ENCODE peak calls at places on chromosomes 4 and X, in eight cellular contexts. M, F, A, X, D, G, I and R are unnamed samples.

GRCh38 chr4:3811621-3812020 is 45.4 kb downstream of the ADRA2C start:
- DNase-seq in M (no peak), F (no peak), A (no peak), X (no peak), D (no peak), G (no peak), I (no peak), R (no peak)

GRCh38 chr4:100095729-100096595 is 94.3 kb downstream of the DDIT4L start:
- DNase-seq in M (peak; percentile 39), F (peak; percentile 84), A (peak; percentile 25), X (peak; percentile 16), D (peak; percentile 78), G (peak; percentile 71), I (peak; percentile 69), R (peak; percentile 32)

GRCh38 chr4:81031389-81032173 is 1.1 kb downstream of the BMP3 start:
- DNase-seq in M (no peak), F (no peak), A (peak; percentile 62), X (peak; percentile 29), D (no peak), G (no peak), I (no peak), R (no peak)

GRCh38 chr4:188624370-188624769 is 485.1 kb downstream of the TRIML1 start:
- DNase-seq in M (no peak), F (no peak), A (no peak), X (no peak), D (no peak), G (no peak), I (no peak), R (no peak)

GRCh38 chr4:1195109-1195671 is 22.8 kb upstream of the SPON2 start:
- DNase-seq in M (no peak), F (peak; percentile 74), A (peak; percentile 31), X (no peak), D (peak; percentile 68), G (no peak), I (no peak), R (no peak)

GRCh38 chr4:159655547-159655946 is 552.7 kb downstream of the RAPGEF2 start:
- DNase-seq in M (no peak), F (no peak), A (no peak), X (no peak), D (no peak), G (no peak), I (peak; percentile 16), R (peak; percentile 6)

GRCh38 chr4:161393614-161394013 is 770.2 kb downstream of the FSTL5 start:
- DNase-seq in M (no peak), F (no peak), A (no peak), X (no peak), D (no peak), G (no peak), I (no peak), R (no peak)

GRCh38 chr4:74228691-74229640 is 71.0 kb downstream of the MTHFD2L start:
- DNase-seq in M (peak; percentile 54), F (peak; percentile 71), A (peak; percentile 78), X (peak; percentile 48), D (no peak), G (peak; percentile 49), I (peak; percentile 72), R (peak; percentile 78)

GRCh38 chrX:103098488-103098887 is 5.5 kb upstream of the NXF3 start:
- DNase-seq in M (no peak), F (no peak), A (no peak), X (no peak), D (no peak), G (no peak), I (no peak), R (no peak)

GRCh38 chrX:130896816-130897508 is 6.0 kb downstream of the ENOX2 start:
- DNase-seq in M (no peak), F (no peak), A (no peak), X (no peak), D (no peak), G (no peak), I (no peak), R (no peak)

GRCh38 chr4:100632163-100632562 is 114.3 kb upstream of the EMCN start:
- DNase-seq in M (peak; percentile 85), F (no peak), A (no peak), X (no peak), D (no peak), G (no peak), I (no peak), R (no peak)

GRCh38 chr4:91965166-91965565 is 338.6 kb upstream of the GRID2 start:
- DNase-seq in M (no peak), F (no peak), A (no peak), X (no peak), D (no peak), G (no peak), I (no peak), R (no peak)

GRCh38 chrX:131617182-131617581 is 73.3 kb downstream of the OR13H1 start:
- DNase-seq in M (no peak), F (no peak), A (no peak), X (no peak), D (no peak), G (no peak), I (no peak), R (no peak)

GRCh38 chrX:97215166-97215565 is 331.5 kb downstream of the RPA4 start:
- DNase-seq in M (no peak), F (no peak), A (no peak), X (no peak), D (no peak), G (no peak), I (no peak), R (no peak)

GRCh38 chr4:48212165-48212564 is 57.5 kb downstream of the TEC start:
- DNase-seq in M (no peak), F (no peak), A (no peak), X (no peak), D (no peak), G (no peak), I (no peak), R (no peak)

GRCh38 chr4:16222957-16223527 is 3.2 kb downstream of the TAPT1 start:
- DNase-seq in M (no peak), F (no peak), A (no peak), X (no peak), D (no peak), G (no peak), I (no peak), R (no peak)

GRCh38 chrX:49858341-49858740 is 20.9 kb upstream of the USP27X start:
- DNase-seq in M (no peak), F (no peak), A (no peak), X (no peak), D (no peak), G (no peak), I (no peak), R (no peak)

DNA sequence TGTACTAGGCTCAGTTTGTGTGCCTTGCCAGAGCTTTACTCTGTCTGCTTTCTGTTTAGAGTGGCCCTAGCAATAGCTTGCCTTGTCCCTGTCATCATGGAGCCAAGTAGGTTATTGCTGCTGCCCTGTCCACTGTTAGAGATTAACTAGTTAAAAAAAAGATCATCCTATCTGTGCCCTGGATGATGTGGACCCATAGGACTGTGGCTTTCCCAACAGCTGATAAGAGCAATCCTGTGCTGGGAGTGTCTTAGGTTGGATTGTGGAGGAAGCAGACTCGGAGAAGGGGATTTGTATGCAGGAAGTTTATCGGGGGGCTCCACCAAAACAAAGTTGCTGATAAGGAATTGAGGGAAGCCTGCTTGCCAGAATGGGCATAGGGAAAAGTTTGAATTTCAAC is 23.8 kb downstream of the PPP1R2C start:
- DNase-seq in M (no peak), F (no peak), A (no peak), X (no peak), D (no peak), G (no peak), I (no peak), R (no peak)
- TF ChIP-seq CTCF in M (no peak), F (no peak), A (no peak), X (no peak), D (no peak), G (no peak), I (no peak), R (no peak)

GRCh38 chr4:37995981-37996770 is 36.0 kb downstream of the PTTG2 start:
- DNase-seq in M (no peak), F (no peak), A (peak; percentile 61), X (no peak), D (no peak), G (no peak), I (no peak), R (no peak)

GRCh38 chr4:37993806-37994205 is 33.6 kb downstream of the PTTG2 start:
- DNase-seq in M (no peak), F (no peak), A (no peak), X (no peak), D (no peak), G (no peak), I (no peak), R (no peak)

GRCh38 chr4:37995299-37995821 is 35.2 kb downstream of the PTTG2 start:
- DNase-seq in M (no peak), F (no peak), A (no peak), X (no peak), D (no peak), G (no peak), I (no peak), R (no peak)

GRCh38 chr4:37991623-37992410 is 31.6 kb downstream of the PTTG2 start:
- DNase-seq in M (no peak), F (no peak), A (no peak), X (no peak), D (no peak), G (no peak), I (no peak), R (no peak)

GRCh38 chr4:37994569-37994968 is 34.4 kb downstream of the PTTG2 start:
- DNase-seq in M (no peak), F (no peak), A (no peak), X (no peak), D (no peak), G (no peak), I (no peak), R (no peak)
- TF ChIP-seq CTCF in M (no peak), F (no peak), A (no peak), X (no peak), D (no peak), G (no peak), I (no peak), R (no peak)

GRCh38 chr4:126627255-126627654 is 1005.5 kb upstream of the INTU start:
- DNase-seq in M (no peak), F (no peak), A (no peak), X (no peak), D (no peak), G (peak; percentile 34), I (peak; percentile 8), R (no peak)
- TF ChIP-seq CTCF in M (no peak), F (no peak), A (no peak), X (peak; percentile 43), D (no peak), G (peak; percentile 75), I (peak; percentile 69), R (no peak)

GRCh38 chr4:183241771-183242170 is 78.3 kb downstream of the CLDN22 start:
- DNase-seq in M (no peak), F (no peak), A (no peak), X (no peak), D (no peak), G (no peak), I (no peak), R (no peak)
- TF ChIP-seq CTCF in M (no peak), F (no peak), A (no peak), X (no peak), D (no peak), G (no peak), I (no peak), R (no peak)